ENCODE peak calls at places on chromosomes 12 and 14, in ten cellular contexts. One of them, this sample, is unnamed.

GRCh38 chr12:32397703-32398102 is 1.7 kb upstream of the FGD4 start:
- DNase-seq in astrocyte of the spinal cord: no peak
- DNase-seq in ACHN: no peak
- DNase-seq in brain pericyte: no peak
- DNase-seq in stimulated activated CD4-positive, alpha-beta T cell treated with anti-CD3 and anti-CD28 coated beads, Interleukin-12 subunit alpha, Interleukin-12 subunit beta, amount 100 ng/mL, for 4 hours: no peak
- DNase-seq in AG08396: no peak
- DNase-seq in adipocyte: no peak
- DNase-seq in HL-60: no peak
- DNase-seq in substantia nigra: no peak
- DNase-seq in NT2/D1: no peak
- DNase-seq in this sample: no peak

GRCh38 chr12:65685514-65685913 is 138.8 kb upstream of the HMGA2 start:
- DNase-seq in astrocyte of the spinal cord: peak; percentile 44
- DNase-seq in ACHN: peak; percentile 60
- DNase-seq in brain pericyte: no peak
- DNase-seq in stimulated activated CD4-positive, alpha-beta T cell treated with anti-CD3 and anti-CD28 coated beads, Interleukin-12 subunit alpha, Interleukin-12 subunit beta, amount 100 ng/mL, for 4 hours: no peak
- DNase-seq in AG08396: no peak
- DNase-seq in adipocyte: peak; percentile 56
- DNase-seq in HL-60: no peak
- DNase-seq in substantia nigra: no peak
- DNase-seq in NT2/D1: peak; percentile 13
- DNase-seq in this sample: peak; percentile 44

GRCh38 chr12:85821759-85822158 is 14.4 kb downstream of the RASSF9 start:
- DNase-seq in astrocyte of the spinal cord: peak; percentile 33
- DNase-seq in ACHN: no peak
- DNase-seq in brain pericyte: no peak
- DNase-seq in stimulated activated CD4-positive, alpha-beta T cell treated with anti-CD3 and anti-CD28 coated beads, Interleukin-12 subunit alpha, Interleukin-12 subunit beta, amount 100 ng/mL, for 4 hours: no peak
- DNase-seq in AG08396: no peak
- DNase-seq in adipocyte: no peak
- DNase-seq in HL-60: no peak
- DNase-seq in substantia nigra: no peak
- DNase-seq in NT2/D1: no peak
- DNase-seq in this sample: peak; percentile 71

GRCh38 chr14:92121207-92121669 is 268 bp downstream of the NDUFB1 start:
- DNase-seq in astrocyte of the spinal cord: peak; percentile 53
- DNase-seq in ACHN: peak; percentile 26
- DNase-seq in brain pericyte: no peak
- DNase-seq in stimulated activated CD4-positive, alpha-beta T cell treated with anti-CD3 and anti-CD28 coated beads, Interleukin-12 subunit alpha, Interleukin-12 subunit beta, amount 100 ng/mL, for 4 hours: no peak
- DNase-seq in AG08396: peak; percentile 43
- DNase-seq in adipocyte: peak; percentile 74
- DNase-seq in HL-60: peak; percentile 15
- DNase-seq in substantia nigra: peak; percentile 44
- DNase-seq in NT2/D1: no peak
- DNase-seq in this sample: peak; percentile 27

GRCh38 chr12:109888179-109889020 is 8.1 kb upstream of the GLTP start:
- DNase-seq in astrocyte of the spinal cord: peak; percentile 89
- DNase-seq in ACHN: no peak
- DNase-seq in brain pericyte: no peak
- DNase-seq in stimulated activated CD4-positive, alpha-beta T cell treated with anti-CD3 and anti-CD28 coated beads, Interleukin-12 subunit alpha, Interleukin-12 subunit beta, amount 100 ng/mL, for 4 hours: no peak
- DNase-seq in AG08396: peak; percentile 82
- DNase-seq in adipocyte: peak; percentile 84
- DNase-seq in HL-60: peak; percentile 79
- DNase-seq in substantia nigra: no peak
- DNase-seq in NT2/D1: no peak
- DNase-seq in this sample: peak; percentile 74

GRCh38 chr14:32939254-32940065 is 781 bp downstream of the NPAS3 start:
- DNase-seq in astrocyte of the spinal cord: peak; percentile 81
- DNase-seq in ACHN: peak; percentile 55
- DNase-seq in brain pericyte: no peak
- DNase-seq in stimulated activated CD4-positive, alpha-beta T cell treated with anti-CD3 and anti-CD28 coated beads, Interleukin-12 subunit alpha, Interleukin-12 subunit beta, amount 100 ng/mL, for 4 hours: peak; percentile 31
- DNase-seq in AG08396: peak; percentile 85
- DNase-seq in adipocyte: peak; percentile 87
- DNase-seq in HL-60: no peak
- DNase-seq in substantia nigra: peak; percentile 54
- DNase-seq in NT2/D1: peak; percentile 58
- DNase-seq in this sample: peak; percentile 26

GRCh38 chr14:100022772-100023451 is 42.3 kb upstream of the EVL start:
- DNase-seq in astrocyte of the spinal cord: peak; percentile 55
- DNase-seq in ACHN: no peak
- DNase-seq in brain pericyte: no peak
- DNase-seq in stimulated activated CD4-positive, alpha-beta T cell treated with anti-CD3 and anti-CD28 coated beads, Interleukin-12 subunit alpha, Interleukin-12 subunit beta, amount 100 ng/mL, for 4 hours: no peak
- DNase-seq in AG08396: no peak
- DNase-seq in adipocyte: no peak
- DNase-seq in HL-60: no peak
- DNase-seq in substantia nigra: no peak
- DNase-seq in NT2/D1: no peak
- DNase-seq in this sample: peak; percentile 58

GRCh38 chr12:124554429-124555029 is 12.9 kb downstream of the NCOR2 start:
- DNase-seq in astrocyte of the spinal cord: no peak
- DNase-seq in ACHN: no peak
- DNase-seq in brain pericyte: no peak
- DNase-seq in stimulated activated CD4-positive, alpha-beta T cell treated with anti-CD3 and anti-CD28 coated beads, Interleukin-12 subunit alpha, Interleukin-12 subunit beta, amount 100 ng/mL, for 4 hours: no peak
- DNase-seq in AG08396: no peak
- DNase-seq in adipocyte: no peak
- DNase-seq in HL-60: peak; percentile 51
- DNase-seq in substantia nigra: no peak
- DNase-seq in NT2/D1: no peak
- DNase-seq in this sample: no peak

GRCh38 chr14:101627913-101628257 is 66.6 kb downstream of the DIO3 start:
- DNase-seq in astrocyte of the spinal cord: no peak
- DNase-seq in ACHN: no peak
- DNase-seq in brain pericyte: no peak
- DNase-seq in stimulated activated CD4-positive, alpha-beta T cell treated with anti-CD3 and anti-CD28 coated beads, Interleukin-12 subunit alpha, Interleukin-12 subunit beta, amount 100 ng/mL, for 4 hours: no peak
- DNase-seq in AG08396: no peak
- DNase-seq in adipocyte: no peak
- DNase-seq in HL-60: no peak
- DNase-seq in substantia nigra: no peak
- DNase-seq in NT2/D1: no peak
- DNase-seq in this sample: no peak

GRCh38 chr12:19038210-19038609 is 91.3 kb upstream of the PLEKHA5 start:
- DNase-seq in astrocyte of the spinal cord: no peak
- DNase-seq in ACHN: no peak
- DNase-seq in brain pericyte: no peak
- DNase-seq in stimulated activated CD4-positive, alpha-beta T cell treated with anti-CD3 and anti-CD28 coated beads, Interleukin-12 subunit alpha, Interleukin-12 subunit beta, amount 100 ng/mL, for 4 hours: no peak
- DNase-seq in AG08396: no peak
- DNase-seq in adipocyte: no peak
- DNase-seq in HL-60: no peak
- DNase-seq in substantia nigra: no peak
- DNase-seq in NT2/D1: no peak
- DNase-seq in this sample: no peak

GRCh38 chr14:78701246-78701645 is 531.1 kb downstream of the NRXN3 start:
- DNase-seq in astrocyte of the spinal cord: peak; percentile 17
- DNase-seq in ACHN: no peak
- DNase-seq in brain pericyte: no peak
- DNase-seq in stimulated activated CD4-positive, alpha-beta T cell treated with anti-CD3 and anti-CD28 coated beads, Interleukin-12 subunit alpha, Interleukin-12 subunit beta, amount 100 ng/mL, for 4 hours: no peak
- DNase-seq in AG08396: no peak
- DNase-seq in adipocyte: peak; percentile 12
- DNase-seq in HL-60: no peak
- DNase-seq in substantia nigra: no peak
- DNase-seq in NT2/D1: no peak
- DNase-seq in this sample: no peak

GRCh38 chr14:101047326-101047725 is 143.8 kb upstream of the RTL1 start:
- DNase-seq in astrocyte of the spinal cord: no peak
- DNase-seq in ACHN: no peak
- DNase-seq in brain pericyte: no peak
- DNase-seq in stimulated activated CD4-positive, alpha-beta T cell treated with anti-CD3 and anti-CD28 coated beads, Interleukin-12 subunit alpha, Interleukin-12 subunit beta, amount 100 ng/mL, for 4 hours: no peak
- DNase-seq in AG08396: no peak
- DNase-seq in adipocyte: no peak
- DNase-seq in HL-60: no peak
- DNase-seq in substantia nigra: no peak
- DNase-seq in NT2/D1: no peak
- DNase-seq in this sample: no peak

GRCh38 chr14:28773917-28774691 is 7.5 kb downstream of the FOXG1 start:
- DNase-seq in astrocyte of the spinal cord: peak; percentile 71
- DNase-seq in ACHN: no peak
- DNase-seq in brain pericyte: no peak
- DNase-seq in stimulated activated CD4-positive, alpha-beta T cell treated with anti-CD3 and anti-CD28 coated beads, Interleukin-12 subunit alpha, Interleukin-12 subunit beta, amount 100 ng/mL, for 4 hours: no peak
- DNase-seq in AG08396: peak; percentile 71
- DNase-seq in adipocyte: peak; percentile 58
- DNase-seq in HL-60: no peak
- DNase-seq in substantia nigra: no peak
- DNase-seq in NT2/D1: no peak
- DNase-seq in this sample: no peak

GRCh38 chr12:96094201-96094600 is 58.8 kb upstream of the LTA4H start:
- DNase-seq in astrocyte of the spinal cord: peak; percentile 28
- DNase-seq in ACHN: no peak
- DNase-seq in brain pericyte: no peak
- DNase-seq in stimulated activated CD4-positive, alpha-beta T cell treated with anti-CD3 and anti-CD28 coated beads, Interleukin-12 subunit alpha, Interleukin-12 subunit beta, amount 100 ng/mL, for 4 hours: no peak
- DNase-seq in AG08396: no peak
- DNase-seq in adipocyte: no peak
- DNase-seq in HL-60: peak; percentile 36
- DNase-seq in substantia nigra: no peak
- DNase-seq in NT2/D1: peak; percentile 58
- DNase-seq in this sample: peak; percentile 38

GRCh38 chr12:13918883-13919282 is 62.5 kb downstream of the GRIN2B start:
- DNase-seq in astrocyte of the spinal cord: no peak
- DNase-seq in ACHN: no peak
- DNase-seq in brain pericyte: no peak
- DNase-seq in stimulated activated CD4-positive, alpha-beta T cell treated with anti-CD3 and anti-CD28 coated beads, Interleukin-12 subunit alpha, Interleukin-12 subunit beta, amount 100 ng/mL, for 4 hours: no peak
- DNase-seq in AG08396: no peak
- DNase-seq in adipocyte: no peak
- DNase-seq in HL-60: no peak
- DNase-seq in substantia nigra: no peak
- DNase-seq in NT2/D1: no peak
- DNase-seq in this sample: no peak

GRCh38 chr12:52506858-52507715 is 13.1 kb downstream of the KRT5 start:
- DNase-seq in astrocyte of the spinal cord: peak; percentile 79
- DNase-seq in ACHN: peak; percentile 63
- DNase-seq in brain pericyte: no peak
- DNase-seq in stimulated activated CD4-positive, alpha-beta T cell treated with anti-CD3 and anti-CD28 coated beads, Interleukin-12 subunit alpha, Interleukin-12 subunit beta, amount 100 ng/mL, for 4 hours: no peak
- DNase-seq in AG08396: peak; percentile 68
- DNase-seq in adipocyte: peak; percentile 77
- DNase-seq in HL-60: peak; percentile 22
- DNase-seq in substantia nigra: no peak
- DNase-seq in NT2/D1: peak; percentile 48
- DNase-seq in this sample: peak; percentile 88

GRCh38 chr14:59583755-59584154 is 7.1 kb upstream of the CCDC175 start:
- DNase-seq in astrocyte of the spinal cord: peak; percentile 55
- DNase-seq in ACHN: no peak
- DNase-seq in brain pericyte: no peak
- DNase-seq in stimulated activated CD4-positive, alpha-beta T cell treated with anti-CD3 and anti-CD28 coated beads, Interleukin-12 subunit alpha, Interleukin-12 subunit beta, amount 100 ng/mL, for 4 hours: no peak
- DNase-seq in AG08396: peak; percentile 36
- DNase-seq in adipocyte: peak; percentile 35
- DNase-seq in HL-60: no peak
- DNase-seq in substantia nigra: no peak
- DNase-seq in NT2/D1: no peak
- DNase-seq in this sample: no peak

GRCh38 chr12:66636771-66637170 is 42.1 kb downstream of the GRIP1 start:
- DNase-seq in astrocyte of the spinal cord: no peak
- DNase-seq in ACHN: no peak
- DNase-seq in brain pericyte: no peak
- DNase-seq in stimulated activated CD4-positive, alpha-beta T cell treated with anti-CD3 and anti-CD28 coated beads, Interleukin-12 subunit alpha, Interleukin-12 subunit beta, amount 100 ng/mL, for 4 hours: no peak
- DNase-seq in AG08396: no peak
- DNase-seq in adipocyte: no peak
- DNase-seq in HL-60: no peak
- DNase-seq in substantia nigra: peak; percentile 61
- DNase-seq in NT2/D1: no peak
- DNase-seq in this sample: no peak

GRCh38 chr14:68787235-68787727 is 5.6 kb downstream of the ZFP36L1 start:
- DNase-seq in astrocyte of the spinal cord: peak; percentile 40
- DNase-seq in ACHN: no peak
- DNase-seq in brain pericyte: no peak
- DNase-seq in stimulated activated CD4-positive, alpha-beta T cell treated with anti-CD3 and anti-CD28 coated beads, Interleukin-12 subunit alpha, Interleukin-12 subunit beta, amount 100 ng/mL, for 4 hours: no peak
- DNase-seq in AG08396: no peak
- DNase-seq in adipocyte: peak; percentile 46
- DNase-seq in HL-60: no peak
- DNase-seq in substantia nigra: no peak
- DNase-seq in NT2/D1: no peak
- DNase-seq in this sample: no peak

GRCh38 chr14:53967606-53968005 is 11.0 kb upstream of the BMP4 start:
- DNase-seq in astrocyte of the spinal cord: no peak
- DNase-seq in ACHN: no peak
- DNase-seq in brain pericyte: no peak
- DNase-seq in stimulated activated CD4-positive, alpha-beta T cell treated with anti-CD3 and anti-CD28 coated beads, Interleukin-12 subunit alpha, Interleukin-12 subunit beta, amount 100 ng/mL, for 4 hours: no peak
- DNase-seq in AG08396: no peak
- DNase-seq in adipocyte: no peak
- DNase-seq in HL-60: no peak
- DNase-seq in substantia nigra: no peak
- DNase-seq in NT2/D1: no peak
- DNase-seq in this sample: no peak